ENCODE peak calls at places on chromosomes 16 and 17, in seven cellular contexts. F is suprapubic skin; Y is adrenal gland; B is CD8-positive, alpha-beta T cell; D is Peyer's patch; X is neural progenitor cell; Z is CD4-positive, alpha-beta memory T cell. R is an unnamed sample.

GRCh38 chr17:62062936-62063335 is 2.1 kb downstream of the MED13 start:
- DNase-seq in F (no peak), Y (no peak), B (no peak), D (no peak), X (no peak), Z (no peak), R (no peak)

GRCh38 chr16:783404-784161 is 4.6 kb downstream of the RPUSD1 start:
- DNase-seq in F (no peak), Y (peak), B (no peak), D (no peak), X (no peak), Z (no peak), R (no peak)

GRCh38 chr16:19130852-19131808 is 17.4 kb downstream of the ITPRIPL2 start:
- DNase-seq in F (no peak), Y (peak), B (no peak), D (no peak), X (no peak), Z (no peak), R (no peak)

GRCh38 chr16:66934138-66934838 is at the start of gene CIAO2B:
- DNase-seq in F (peak), Y (peak), B (peak), D (peak), X (peak), Z (peak), R (peak)

GRCh38 chr16:11071829-11072228 is 127.5 kb downstream of the CLEC16A start:
- DNase-seq in F (no peak), Y (no peak), B (no peak), D (no peak), X (no peak), Z (no peak), R (no peak)

GRCh38 chr16:85991856-85992255 is 92.9 kb downstream of the IRF8 start:
- DNase-seq in F (no peak), Y (no peak), B (no peak), D (no peak), X (no peak), Z (no peak), R (no peak)

GRCh38 chr16:4309833-4310266 is 6.0 kb upstream of the GLIS2 start:
- DNase-seq in F (no peak), Y (peak), B (peak), D (peak), X (peak), Z (peak), R (no peak)

GRCh38 chr17:77349976-77350830 is 209.4 kb downstream of the SEC14L1 start:
- DNase-seq in F (peak), Y (peak), B (no peak), D (no peak), X (no peak), Z (no peak), R (no peak)

GRCh38 chr17:58991718-58992331 is 114.9 kb downstream of the TRIM37 start:
- DNase-seq in F (no peak), Y (no peak), B (no peak), D (peak), X (no peak), Z (no peak), R (no peak)

GRCh38 chr17:21457051-21458026 is 81.2 kb downstream of the KCNJ12 start:
- DNase-seq in F (peak), Y (peak), B (peak), D (peak), X (peak), Z (peak), R (peak)

GRCh38 chr17:50222922-50223321 is 21.5 kb upstream of the COL1A1 start:
- DNase-seq in F (no peak), Y (no peak), B (no peak), D (no peak), X (no peak), Z (no peak), R (no peak)

GRCh38 chr17:48037036-48037881 is at the start of gene COPZ2:
- DNase-seq in F (peak), Y (peak), B (peak), D (no peak), X (peak), Z (peak), R (peak)

GRCh38 chr17:60641810-60642220 is 35.8 kb upstream of the BCAS3 start:
- DNase-seq in F (no peak), Y (peak), B (peak), D (no peak), X (peak), Z (peak), R (no peak)

GRCh38 chr17:50147841-50148225 is 2.6 kb downstream of the PPP1R9B start:
- DNase-seq in F (no peak), Y (no peak), B (no peak), D (peak), X (no peak), Z (no peak), R (no peak)

GRCh38 chr16:79286646-79287423 is 313.7 kb downstream of the MAF start:
- DNase-seq in F (no peak), Y (peak), B (no peak), D (no peak), X (peak), Z (peak), R (no peak)

GRCh38 chr17:8004899-8005298 is 2.5 kb downstream of the GUCY2D start:
- DNase-seq in F (no peak), Y (no peak), B (no peak), D (no peak), X (no peak), Z (no peak), R (no peak)

GRCh38 chr16:54466233-54466632 is 179.6 kb upstream of the IRX3 start:
- DNase-seq in F (no peak), Y (no peak), B (no peak), D (no peak), X (no peak), Z (no peak), R (no peak)

GRCh38 chr17:75614006-75614405 is 19.2 kb upstream of the SMIM5 start:
- DNase-seq in F (no peak), Y (no peak), B (no peak), D (no peak), X (peak), Z (no peak), R (no peak)

GRCh38 chr16:58499615-58500328 is at the start of gene NDRG4:
- DNase-seq in F (peak), Y (peak), B (peak), D (peak), X (peak), Z (peak), R (peak)

GRCh38 chr17:8223356-8224063 is 13.1 kb upstream of the AURKB start:
- DNase-seq in F (peak), Y (peak), B (peak), D (no peak), X (peak), Z (no peak), R (peak)

GRCh38 chr16:85961988-85962915 is 63.3 kb downstream of the IRF8 start:
- DNase-seq in F (no peak), Y (no peak), B (no peak), D (no peak), X (no peak), Z (no peak), R (no peak)

GRCh38 chr17:76138896-76139248 is 2.2 kb downstream of the FOXJ1 start:
- DNase-seq in F (no peak), Y (no peak), B (no peak), D (no peak), X (no peak), Z (no peak), R (no peak)

GRCh38 chr17:70071127-70071526 is 3.9 kb upstream of the KCNJ16 start:
- DNase-seq in F (no peak), Y (no peak), B (no peak), D (no peak), X (no peak), Z (no peak), R (no peak)

GRCh38 chr17:80124351-80124981 is 22.5 kb downstream of the EIF4A3 start:
- DNase-seq in F (peak), Y (no peak), B (no peak), D (no peak), X (peak), Z (no peak), R (no peak)

GRCh38 chr17:65627108-65627507 is 65.7 kb upstream of the AXIN2 start:
- DNase-seq in F (no peak), Y (no peak), B (no peak), D (no peak), X (no peak), Z (no peak), R (no peak)

GRCh38 chr17:28737770-28738679 is 5.8 kb upstream of the TRAF4 start:
- DNase-seq in F (no peak), Y (no peak), B (no peak), D (no peak), X (no peak), Z (no peak), R (no peak)

GRCh38 chr17:4006745-4007211 is 42.5 kb upstream of the ATP2A3 start:
- DNase-seq in F (peak), Y (no peak), B (no peak), D (no peak), X (no peak), Z (no peak), R (no peak)

GRCh38 chr17:7579001-7579838 is at the start of gene CD68:
- DNase-seq in F (no peak), Y (peak), B (peak), D (peak), X (no peak), Z (peak), R (peak)

GRCh38 chr17:58703137-58703846 is 10.9 kb downstream of the RAD51C start:
- DNase-seq in F (no peak), Y (no peak), B (no peak), D (no peak), X (no peak), Z (no peak), R (no peak)

GRCh38 chr17:59038734-59039133 is 67.9 kb downstream of the TRIM37 start:
- DNase-seq in F (no peak), Y (peak), B (no peak), D (no peak), X (no peak), Z (no peak), R (no peak)

GRCh38 chr17:79607941-79608728 is 2.7 kb downstream of the RBFOX3 start:
- DNase-seq in F (no peak), Y (peak), B (no peak), D (no peak), X (peak), Z (no peak), R (no peak)

GRCh38 chr17:63916566-63917185 is 2.0 kb downstream of the GH1 start:
- DNase-seq in F (no peak), Y (no peak), B (no peak), D (no peak), X (no peak), Z (no peak), R (no peak)

GRCh38 chr17:7208027-7208571 is 11.5 kb downstream of the DLG4 start:
- DNase-seq in F (no peak), Y (no peak), B (no peak), D (no peak), X (peak), Z (no peak), R (no peak)

GRCh38 chr17:4068918-4069317 is 73.9 kb downstream of the ZZEF1 start:
- DNase-seq in F (no peak), Y (no peak), B (no peak), D (no peak), X (no peak), Z (no peak), R (no peak)

GRCh38 chr16:67395458-67396158 is 2.3 kb upstream of the TPPP3 start:
- DNase-seq in F (no peak), Y (no peak), B (no peak), D (no peak), X (peak), Z (no peak), R (no peak)

GRCh38 chr17:77959216-77959925 is 868 bp downstream of the TNRC6C start:
- DNase-seq in F (no peak), Y (peak), B (peak), D (peak), X (peak), Z (peak), R (no peak)

GRCh38 chr16:11495066-11495407 is 91.7 kb downstream of the LITAF start:
- DNase-seq in F (no peak), Y (no peak), B (no peak), D (no peak), X (no peak), Z (no peak), R (no peak)

GRCh38 chr17:79295307-79295706 is 220.7 kb downstream of the ENGASE start:
- DNase-seq in F (no peak), Y (no peak), B (no peak), D (no peak), X (no peak), Z (no peak), R (no peak)

GRCh38 chr17:81831957-81832607 is 1.0 kb downstream of the MCRIP1 start:
- DNase-seq in F (no peak), Y (no peak), B (peak), D (no peak), X (no peak), Z (peak), R (no peak)

GRCh38 chr17:81832608-81833159 is 407 bp downstream of the MCRIP1 start:
- DNase-seq in F (no peak), Y (peak), B (peak), D (no peak), X (no peak), Z (peak), R (no peak)

GRCh38 chr17:81828656-81829055 is 4.4 kb downstream of the MCRIP1 start:
- DNase-seq in F (no peak), Y (no peak), B (no peak), D (no peak), X (no peak), Z (no peak), R (no peak)

GRCh38 chr17:81831563-81831956 is 1.5 kb downstream of the MCRIP1 start:
- DNase-seq in F (no peak), Y (no peak), B (no peak), D (no peak), X (no peak), Z (no peak), R (no peak)

DNA sequence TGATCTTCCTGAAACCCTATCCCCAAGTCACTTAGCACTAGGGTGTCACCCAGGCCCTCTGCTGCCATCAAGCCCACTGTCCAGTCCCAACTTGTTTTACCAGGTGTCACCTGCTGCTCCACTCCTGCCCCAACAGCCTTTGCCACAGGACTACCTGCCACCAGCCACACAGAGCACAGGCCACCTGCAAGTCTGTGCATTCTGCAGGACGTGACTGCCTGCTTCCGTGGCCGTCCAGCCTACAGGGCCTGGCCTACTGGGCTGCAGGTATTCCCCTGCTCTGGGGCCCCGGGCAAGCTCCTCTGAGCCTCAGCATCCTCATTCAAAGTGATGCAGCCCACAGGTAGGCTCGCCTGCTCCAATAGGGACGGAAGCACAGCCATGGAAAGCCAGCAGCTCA is 3.2 kb downstream of the MCRIP1 start:
- DNase-seq in F (no peak), Y (no peak), B (no peak), D (no peak), X (no peak), Z (no peak), R (no peak)
- H3K4me3 ChIP-seq in F (no peak), Y (no peak), B (no peak), D (no peak), X (no peak), Z (no peak), R (no peak)

GRCh38 chr17:82593590-82594087 is 54.6 kb downstream of the WDR45B start:
- DNase-seq in F (peak), Y (peak), B (peak), D (no peak), X (no peak), Z (no peak), R (no peak)
- H3K4me3 ChIP-seq in F (peak), Y (peak), B (peak), D (peak), X (peak), Z (peak), R (peak)

GRCh38 chr17:17826942-17827785 is 9.6 kb downstream of the SREBF1 start:
- DNase-seq in F (no peak), Y (no peak), B (no peak), D (no peak), X (no peak), Z (no peak), R (peak)

GRCh38 chr17:17823433-17824118 is 13.2 kb downstream of the SREBF1 start:
- DNase-seq in F (peak), Y (peak), B (peak), D (peak), X (peak), Z (peak), R (peak)

GRCh38 chr17:17824119-17824779 is 12.5 kb downstream of the SREBF1 start:
- DNase-seq in F (no peak), Y (peak), B (no peak), D (no peak), X (peak), Z (no peak), R (no peak)

GRCh38 chr17:17826340-17826708 is 10.5 kb downstream of the SREBF1 start:
- DNase-seq in F (no peak), Y (no peak), B (no peak), D (no peak), X (no peak), Z (no peak), R (no peak)

DNA sequence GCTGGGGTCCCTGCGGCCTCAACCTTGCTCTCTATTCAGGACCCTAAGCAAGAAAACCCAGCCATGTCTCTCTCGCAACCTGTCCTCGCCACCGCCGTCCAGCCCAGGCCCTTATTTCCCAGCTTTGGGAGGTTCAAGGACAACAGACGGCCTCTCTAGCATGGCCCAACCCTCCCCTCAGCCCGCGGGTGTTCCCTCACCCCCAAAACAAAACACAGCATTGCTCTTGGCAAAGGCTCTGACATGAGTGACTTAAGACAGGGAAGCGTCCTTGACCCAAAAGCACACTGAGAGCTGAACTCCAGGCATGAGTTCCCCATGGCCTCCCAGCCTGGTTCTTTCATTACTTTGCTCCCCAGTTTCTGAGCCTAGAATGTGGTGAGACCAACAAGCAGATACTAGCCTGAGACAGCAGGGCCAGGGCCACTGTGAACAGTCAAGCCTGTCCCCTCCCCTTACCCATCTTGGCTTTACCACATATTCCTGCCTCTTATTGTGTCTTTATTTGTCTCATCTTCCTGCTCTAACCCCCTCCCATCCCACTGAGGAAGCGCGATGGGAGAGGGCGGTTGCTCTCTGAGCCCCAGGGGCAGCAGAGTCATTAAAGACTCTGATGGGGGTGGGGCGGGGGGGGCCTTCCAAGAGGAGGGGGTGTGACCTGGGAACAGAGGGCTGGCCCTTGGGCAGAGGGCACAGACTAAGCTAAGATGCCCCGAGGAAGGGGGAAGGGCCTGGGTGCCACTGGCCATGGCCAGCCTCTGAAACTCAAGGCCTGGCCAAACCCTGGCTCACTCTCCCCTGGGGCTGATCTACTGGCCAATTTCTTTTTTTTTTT is 11.8 kb downstream of the SREBF1 start:
- DNase-seq in F (no peak), Y (peak), B (no peak), D (no peak), X (peak), Z (no peak), R (no peak)
- H3K4me3 ChIP-seq in F (no peak), Y (no peak), B (no peak), D (no peak), X (no peak), Z (no peak), R (no peak)

DNA sequence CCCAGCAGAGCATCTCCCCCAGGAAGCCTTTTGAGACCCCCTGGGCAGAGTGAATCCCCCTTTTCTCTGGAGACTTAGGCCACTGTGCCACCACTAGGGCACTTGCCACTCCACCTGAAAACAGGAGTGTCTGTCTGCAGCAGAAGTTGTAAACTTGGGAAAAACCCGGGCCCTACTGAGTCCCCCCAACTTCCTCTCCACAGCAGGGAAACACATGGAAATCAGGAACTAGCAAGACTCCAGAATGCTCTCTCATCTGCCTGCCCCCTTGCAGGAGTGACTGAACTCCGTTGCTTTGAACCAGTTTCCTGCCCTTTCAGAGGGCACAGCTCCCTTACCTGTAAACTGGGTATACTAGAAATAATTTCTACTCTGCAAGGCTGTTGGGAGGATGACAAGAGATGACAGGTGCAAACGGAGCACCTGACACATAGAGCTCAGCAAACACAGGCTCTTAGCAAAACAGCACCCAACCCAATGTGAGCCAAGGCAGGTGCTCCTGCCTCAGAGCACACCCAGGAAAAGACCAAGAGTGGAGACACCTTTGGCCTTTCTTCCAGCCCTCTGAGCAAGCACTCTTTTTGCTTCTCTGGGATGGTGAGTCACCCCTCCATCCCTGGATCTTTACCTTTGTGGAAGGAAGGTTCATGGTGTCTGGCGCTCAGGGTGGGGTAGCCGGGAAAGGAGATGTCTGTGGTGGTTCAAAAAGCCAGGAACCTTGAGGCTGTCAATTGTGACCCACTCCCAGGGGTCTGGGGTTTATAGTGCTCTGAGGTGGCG is at the start of gene HCRT:
- DNase-seq in F (no peak), Y (no peak), B (no peak), D (no peak), X (no peak), Z (no peak), R (no peak)
- H3K4me3 ChIP-seq in F (peak), Y (no peak), B (peak), D (peak), X (no peak), Z (peak), R (peak)

DNA sequence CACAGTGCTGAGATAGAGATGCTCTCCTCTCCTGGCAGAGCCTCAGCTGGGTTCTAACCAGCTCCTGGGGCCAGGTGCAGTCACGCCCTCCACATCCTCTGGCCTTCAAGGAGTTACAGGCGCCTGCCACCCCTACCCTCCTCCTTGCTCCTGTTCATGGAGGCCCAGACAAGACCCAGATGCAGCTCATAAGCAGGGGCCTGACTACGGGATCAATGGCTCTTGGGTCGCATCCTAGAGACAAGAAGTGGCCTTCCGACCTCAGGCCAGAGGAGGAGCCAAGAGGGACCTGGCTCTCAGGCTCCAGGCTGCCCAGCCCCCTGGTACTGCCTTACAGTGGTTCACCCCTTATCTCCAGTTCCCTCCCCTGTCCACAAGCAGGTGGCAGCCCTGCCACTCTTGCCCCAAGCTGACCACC is 23.0 kb downstream of the ARHGAP27 start:
- DNase-seq in F (no peak), Y (no peak), B (no peak), D (peak), X (no peak), Z (no peak), R (no peak)
- H3K4me3 ChIP-seq in F (peak), Y (no peak), B (peak), D (peak), X (no peak), Z (peak), R (peak)